ENCODE peak calls at places on chromosomes 5 and 9, in five cellular contexts. B is MM.1S; W is psoas muscle; I is CD8-positive, alpha-beta T cell; U is pancreas. J is an unnamed sample.
A peak's percentile ranks its signal among the peaks of the same experiment; 100 is the strongest.

GRCh38 chr9:73573235-73573634 is 421.6 kb downstream of the ANXA1 start:
- DNase-seq in U (no peak), I (no peak), W (no peak), B (no peak), J (no peak)

GRCh38 chr5:177332896-177333260 is 18.6 kb downstream of the LMAN2 start:
- DNase-seq in I (no peak), W (no peak), U (no peak), B (no peak), J (no peak)

GRCh38 chr5:173328896-173329369 is 719 bp upstream of the STC2 start:
- DNase-seq in W (no peak), U (peak; percentile 76), I (no peak), B (no peak), J (no peak)

GRCh38 chr9:110036286-110036685 is 171.7 kb downstream of the C9orf152 start:
- DNase-seq in B (no peak), U (no peak), W (no peak), I (no peak), J (no peak)

GRCh38 chr5:62920856-62921255 is 342.2 kb downstream of the LRRC70 start:
- DNase-seq in W (no peak), I (no peak), B (no peak), U (no peak), J (no peak)

GRCh38 chr5:119743927-119744326 is 114.6 kb downstream of the FAM170A start:
- DNase-seq in I (no peak), B (peak; percentile 68), W (no peak), U (peak; percentile 28), J (peak; percentile 30)

GRCh38 chr9:109619310-109619709 is 121.2 kb upstream of the PTPN3 start:
- DNase-seq in W (no peak), U (no peak), I (no peak), B (no peak), J (no peak)

GRCh38 chr9:122931851-122932199 is 513 bp upstream of the ZBTB26 start:
- DNase-seq in W (no peak), I (no peak), B (no peak), U (no peak), J (no peak)

GRCh38 chr5:172486451-172486850 is 32.1 kb upstream of the SH3PXD2B start:
- DNase-seq in U (no peak), I (no peak), B (no peak), W (no peak), J (no peak)

GRCh38 chr9:444528-444927 is 229.9 kb downstream of the DOCK8 start:
- DNase-seq in I (no peak), B (no peak), W (no peak), U (no peak), J (no peak)

GRCh38 chr5:140299056-140299455 is 3.8 kb downstream of the PFDN1 start:
- DNase-seq in I (no peak), W (no peak), B (no peak), U (no peak), J (no peak)

GRCh38 chr5:140296289-140296688 is 6.6 kb downstream of the PFDN1 start:
- DNase-seq in U (no peak), B (no peak), W (no peak), I (no peak), J (no peak)

GRCh38 chr5:140297283-140297682 is 5.6 kb downstream of the PFDN1 start:
- DNase-seq in W (no peak), U (no peak), B (no peak), I (no peak), J (no peak)

GRCh38 chr5:140295414-140295813 is 7.5 kb downstream of the PFDN1 start:
- DNase-seq in U (peak; percentile 21), I (peak; percentile 25), B (peak; percentile 45), W (no peak), J (peak; percentile 36)

DNA sequence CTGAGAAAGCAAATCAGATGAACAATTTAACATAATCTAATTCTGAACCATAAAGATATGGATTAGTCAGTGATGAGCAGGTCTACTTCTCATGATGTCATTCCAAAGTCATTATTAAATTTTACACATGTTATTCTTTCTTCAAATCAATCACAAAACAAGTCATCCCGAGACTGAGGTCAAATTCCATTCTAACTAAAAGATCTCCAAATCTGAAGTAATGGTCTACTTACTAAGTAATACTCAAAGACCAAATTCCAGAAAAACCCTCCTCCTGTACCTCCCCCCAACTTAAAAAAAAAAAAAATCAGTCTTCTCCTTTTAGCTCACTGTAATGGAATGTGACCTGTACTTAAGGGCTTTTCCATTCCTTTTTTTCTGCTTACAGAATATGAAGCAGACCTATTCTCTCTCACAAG is 4.7 kb downstream of the PFDN1 start:
- DNase-seq in B (no peak), I (no peak), U (no peak), W (no peak), J (no peak)
- H3K4me1 ChIP-seq in B (peaks cover 13% of the 10 kb centered on the region), I (peaks cover 14% of the 10 kb centered on the region), U (peaks cover 2% of the 10 kb centered on the region), W (peaks cover 73% of the 10 kb centered on the region), J (no peaks in the 10 kb centered on the region)

GRCh38 chr5:35867998-35868397 is 11.3 kb downstream of the IL7R start:
- DNase-seq in W (no peak), B (no peak), I (no peak), U (no peak), J (no peak)
- H3K4me1 ChIP-seq in W (no peaks in the 10 kb centered on the region), B (no peaks in the 10 kb centered on the region), I (peaks cover 57% of the 10 kb centered on the region), U (no peaks in the 10 kb centered on the region), J (no peaks in the 10 kb centered on the region)

DNA sequence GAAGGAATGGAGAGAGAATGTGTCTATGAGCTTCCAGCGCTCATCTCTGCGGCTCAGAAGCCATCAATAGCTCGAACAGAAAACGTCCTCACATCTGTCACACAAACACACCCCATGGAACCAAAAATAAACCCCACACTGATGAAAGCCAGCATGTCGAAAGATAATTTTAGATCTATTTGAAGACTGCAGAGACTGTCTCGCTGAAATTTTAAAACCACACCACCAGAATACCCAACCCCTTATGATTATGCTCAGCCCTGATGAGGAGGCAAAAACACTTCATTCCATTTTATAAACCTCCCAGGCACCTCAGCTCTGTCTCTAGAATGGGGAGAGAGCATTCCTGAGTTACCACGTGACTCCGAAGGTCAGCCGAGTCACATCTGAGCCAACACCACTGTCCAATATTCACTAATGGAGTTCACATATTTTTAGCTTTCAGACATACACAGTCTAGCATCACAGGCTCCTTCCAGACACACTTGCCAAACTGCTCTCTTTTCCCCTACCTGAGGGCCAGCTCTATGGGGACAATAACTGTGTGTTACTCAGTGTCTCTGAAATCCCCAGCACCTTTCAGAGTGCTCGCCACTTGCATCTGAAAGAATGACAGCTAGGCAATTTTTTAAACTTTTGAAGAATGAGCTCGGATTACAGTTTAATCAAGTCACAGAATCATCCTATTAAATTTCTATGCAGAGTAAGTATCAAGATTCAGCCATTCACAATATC is 63.2 kb downstream of the SERINC5 start:
- DNase-seq in U (no peak), B (no peak), W (peak; percentile 31), I (no peak), J (no peak)
- H3K4me1 ChIP-seq in U (no peaks in the 10 kb centered on the region), B (no peaks in the 10 kb centered on the region), W (peaks cover 33% of the 10 kb centered on the region), I (peaks cover 93% of the 10 kb centered on the region), J (peaks cover 3% of the 10 kb centered on the region)

DNA sequence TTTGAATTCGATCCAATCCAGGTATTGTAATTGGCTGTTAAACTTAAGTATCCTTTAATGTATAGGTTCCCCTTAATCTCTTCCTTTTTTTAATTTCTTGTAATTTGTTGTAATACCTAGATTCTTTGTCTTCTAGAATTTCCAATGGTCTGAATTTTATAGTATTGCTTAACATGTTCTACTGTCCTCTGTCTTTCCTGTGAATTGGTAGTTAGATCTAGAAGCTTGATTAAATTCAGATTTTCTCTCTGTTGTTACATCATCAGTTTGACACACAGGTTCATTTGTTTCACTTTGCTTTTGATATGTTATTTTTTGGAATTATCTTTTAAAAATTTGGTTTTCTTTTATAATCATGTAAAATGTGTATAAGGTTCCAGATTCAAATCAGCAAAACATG is 13.8 kb downstream of the ZCCHC7 start:
- DNase-seq in W (no peak), B (no peak), I (no peak), U (no peak), J (no peak)
- H3K4me1 ChIP-seq in W (peaks cover 7% of the 10 kb centered on the region), B (peaks cover 6% of the 10 kb centered on the region), I (peaks cover 21% of the 10 kb centered on the region), U (peaks cover under 1% of the 10 kb centered on the region), J (no peaks in the 10 kb centered on the region)

GRCh38 chr5:133243196-133243595 is 191.4 kb downstream of the HSPA4 start:
- DNase-seq in I (no peak), B (no peak), W (no peak), U (no peak), J (no peak)
- H3K4me1 ChIP-seq in I (peaks cover 8% of the 10 kb centered on the region), B (peaks cover 11% of the 10 kb centered on the region), W (peaks cover 13% of the 10 kb centered on the region), U (no peaks in the 10 kb centered on the region), J (no peaks in the 10 kb centered on the region)